ENCODE peak calls at places on chromosomes 5 and 9, in ten cellular contexts. Y is ACHN; U is IMR-90; R is AG04450; M is T-cell; E is stimulated activated CD4-positive, alpha-beta T cell treated with anti-CD3 and anti-CD28 coated beads, TNF-alpha, amount 100 ng/mL, for 24 hours; A is ELR; C is central memory CD8-positive, alpha-beta T cell; J is GM10248; X is spleen. V is an unnamed sample.
A peak's percentile ranks its signal among the peaks of the same experiment; 100 is the strongest.

GRCh38 chr5:179310439-179311090 is 34.7 kb downstream of the ADAMTS2 start:
- DNase-seq in A (no peak), Y (no peak), M (no peak), U (no peak), X (peak; percentile 68), R (no peak), E (no peak), J (no peak), C (no peak), V (no peak)

GRCh38 chr5:32044904-32045303 is 129.2 kb downstream of the GOLPH3 start:
- DNase-seq in U (peak; percentile 42), R (no peak), Y (peak; percentile 55), X (no peak), J (no peak), C (no peak), A (peak; percentile 93), E (no peak), M (no peak), V (peak; percentile 92)

GRCh38 chr9:77651203-77651602 is 3.1 kb upstream of the GNA14 start:
- DNase-seq in J (no peak), M (no peak), R (no peak), C (no peak), Y (no peak), E (no peak), A (no peak), X (no peak), U (no peak), V (no peak)

GRCh38 chr5:94618029-94618492 is 343 bp downstream of the KIAA0825 start:
- DNase-seq in Y (peak; percentile 75), J (no peak), U (peak; percentile 57), C (no peak), M (no peak), E (no peak), X (no peak), R (peak; percentile 7), A (peak; percentile 84), V (peak; percentile 66)

GRCh38 chr9:26210338-26210851 is 532.2 kb upstream of the TUSC1 start:
- DNase-seq in A (peak; percentile 16), U (peak; percentile 17), J (no peak), Y (no peak), C (no peak), X (no peak), R (no peak), E (no peak), M (no peak), V (no peak)

GRCh38 chr9:95150903-95151302 is 166.6 kb downstream of the FANCC start:
- DNase-seq in C (no peak), Y (no peak), E (no peak), U (no peak), J (no peak), A (no peak), X (no peak), R (no peak), M (no peak), V (no peak)

GRCh38 chr5:138275379-138275782 is 960 bp upstream of the GFRA3 start:
- DNase-seq in U (no peak), C (no peak), X (no peak), E (no peak), M (no peak), J (no peak), A (peak; percentile 25), R (no peak), Y (no peak), V (peak; percentile 55)

GRCh38 chr9:134320916-134321570 is 5.2 kb upstream of the RXRA start:
- DNase-seq in A (no peak), C (no peak), R (no peak), J (no peak), Y (no peak), M (no peak), U (no peak), X (peak; percentile 77), E (no peak), V (no peak)

GRCh38 chr5:55159763-55160492 is at the start of gene GPX8:
- DNase-seq in J (no peak), A (peak; percentile 93), C (no peak), E (no peak), R (peak; percentile 78), U (peak; percentile 92), M (no peak), Y (peak; percentile 86), X (no peak), V (peak; percentile 89)

GRCh38 chr9:14535161-14535930 is 157.9 kb downstream of the ZDHHC21 start:
- DNase-seq in R (no peak), U (no peak), A (no peak), E (no peak), C (no peak), J (no peak), M (no peak), X (no peak), Y (no peak), V (no peak)

GRCh38 chr5:170479484-170479883 is 24.3 kb upstream of the KCNIP1 start:
- DNase-seq in E (no peak), U (peak; percentile 21), R (no peak), X (no peak), Y (peak; percentile 94), J (no peak), M (no peak), C (no peak), A (peak; percentile 55), V (peak; percentile 28)

GRCh38 chr5:127997131-127997775 is 86.3 kb upstream of the SLC12A2 start:
- DNase-seq in E (no peak), M (no peak), X (no peak), J (no peak), C (no peak), U (no peak), A (no peak), Y (no peak), R (no peak), V (no peak)

GRCh38 chr5:14108170-14108996 is 34.8 kb upstream of the TRIO start:
- DNase-seq in C (no peak), X (no peak), A (peak; percentile 96), E (no peak), Y (peak; percentile 24), M (peak; percentile 27), J (peak; percentile 75), U (peak; percentile 91), R (peak; percentile 73), V (peak; percentile 86)

GRCh38 chr9:72828281-72828731 is 124.5 kb downstream of the ALDH1A1 start:
- DNase-seq in A (peak; percentile 5), E (no peak), Y (no peak), C (no peak), U (no peak), M (no peak), R (no peak), X (no peak), J (no peak), V (no peak)

GRCh38 chr9:122857810-122858209 is 29.4 kb upstream of the PDCL start:
- DNase-seq in M (no peak), E (no peak), A (no peak), R (no peak), U (no peak), J (no peak), Y (no peak), C (no peak), X (no peak), V (no peak)

GRCh38 chr5:147464211-147464610 is 45.7 kb downstream of the DPYSL3 start:
- DNase-seq in A (peak; percentile 66), Y (peak; percentile 39), R (no peak), U (peak; percentile 45), E (no peak), J (no peak), M (no peak), C (no peak), X (no peak), V (peak; percentile 69)

GRCh38 chr5:175214152-175214551 is 229.8 kb downstream of the DRD1 start:
- DNase-seq in C (no peak), E (no peak), X (no peak), A (peak; percentile 79), R (peak; percentile 85), M (no peak), Y (peak; percentile 68), J (no peak), U (peak; percentile 97), V (no peak)

GRCh38 chr5:178376906-178377582 is 144.4 kb upstream of the PHYKPL start:
- DNase-seq in J (no peak), M (no peak), R (no peak), X (peak; percentile 75), U (peak; percentile 18), A (no peak), C (no peak), E (no peak), Y (no peak), V (no peak)

GRCh38 chr9:78365979-78366697 is 69.2 kb downstream of the PSAT1 start:
- DNase-seq in M (no peak), C (no peak), Y (peak; percentile 28), A (peak; percentile 55), U (peak; percentile 39), X (no peak), E (no peak), J (no peak), R (no peak), V (peak; percentile 10)

GRCh38 chr5:176166427-176166826 is 71.8 kb upstream of the SIMC1 start:
- DNase-seq in X (no peak), M (no peak), A (peak; percentile 63), U (peak; percentile 71), R (no peak), E (no peak), C (no peak), J (no peak), Y (no peak), V (no peak)

GRCh38 chr9:115237383-115238087 is 119.6 kb upstream of the TNC start:
- DNase-seq in J (no peak), C (no peak), E (no peak), Y (no peak), X (no peak), R (no peak), A (no peak), M (no peak), U (no peak), V (no peak)

GRCh38 chr5:168165221-168165965 is 126.1 kb upstream of the WWC1 start:
- DNase-seq in A (no peak), R (no peak), M (no peak), X (no peak), C (no peak), Y (peak; percentile 6), U (no peak), J (no peak), E (no peak), V (peak; percentile 17)

GRCh38 chr5:179908528-179908927 is 831 bp upstream of the TBC1D9B start:
- DNase-seq in R (no peak), A (no peak), J (no peak), E (no peak), C (no peak), M (no peak), U (no peak), Y (no peak), X (peak; percentile 81), V (no peak)

GRCh38 chr5:159963967-159964366 is 45.0 kb upstream of the TTC1 start:
- DNase-seq in C (no peak), M (no peak), U (no peak), A (no peak), E (no peak), X (no peak), J (no peak), Y (no peak), R (no peak), V (no peak)

GRCh38 chr9:9557804-9558334 is 1054.9 kb downstream of the PTPRD start:
- DNase-seq in A (no peak), M (no peak), C (no peak), U (no peak), Y (no peak), X (no peak), E (no peak), R (no peak), J (no peak), V (no peak)

GRCh38 chr5:122170630-122171029 is 41.3 kb downstream of the ZNF474 start:
- DNase-seq in Y (peak; percentile 41), E (no peak), J (no peak), X (no peak), C (no peak), U (peak; percentile 50), M (no peak), A (peak; percentile 88), R (no peak), V (no peak)

GRCh38 chr9:124676159-124676551 is 95.0 kb downstream of the NR6A1 start:
- DNase-seq in E (no peak), Y (no peak), J (no peak), U (no peak), C (no peak), X (no peak), R (no peak), A (no peak), M (no peak), V (no peak)

GRCh38 chr9:93667006-93667405 is 90.6 kb downstream of the PHF2 start:
- DNase-seq in E (no peak), C (no peak), Y (no peak), M (no peak), R (no peak), J (no peak), A (no peak), X (peak; percentile 75), U (no peak), V (no peak)